ENCODE peak calls at places on chromosomes 4 and X, in six cellular contexts. Z is H7, S is BE2C, D is SHP77, K is HTR-8/SVneo, J is glutamatergic neuron. R is an unnamed sample.

GRCh38 chr4:177671387-177671786 is 229.2 kb upstream of the AGA start:
- DNase-seq in Z (no peak), S (no peak), J (no peak), D (no peak), K (no peak), R (no peak)

GRCh38 chrX:113287761-113288160 is 447.1 kb upstream of the AMOT start:
- DNase-seq in Z (no peak), D (no peak), K (no peak), J (no peak), S (no peak), R (no peak)

GRCh38 chr4:148643851-148644250 is 201.6 kb upstream of the NR3C2 start:
- DNase-seq in Z (no peak), S (no peak), J (no peak), D (no peak), K (no peak), R (no peak)

GRCh38 chr4:107854326-107855030 is 29.7 kb downstream of the SGMS2 start:
- DNase-seq in J (no peak), D (no peak), S (no peak), K (no peak), Z (no peak), R (no peak)

GRCh38 chr4:148503681-148504080 is 61.5 kb upstream of the NR3C2 start:
- DNase-seq in Z (no peak), D (no peak), S (no peak), K (no peak), J (no peak), R (no peak)

GRCh38 chr4:122710434-122711308 is 21.8 kb upstream of the BBS12 start:
- DNase-seq in S (no peak), Z (no peak), K (peak), J (no peak), D (no peak), R (no peak)

GRCh38 chr4:138911903-138912713 is 103.5 kb upstream of the NOCT start:
- DNase-seq in Z (no peak), S (peak), J (no peak), D (peak), K (no peak), R (no peak)

GRCh38 chrX:40570346-40571093 is 10.2 kb upstream of the ATP6AP2 start:
- DNase-seq in D (no peak), K (no peak), S (no peak), Z (peak), J (no peak), R (no peak)

GRCh38 chr4:132564920-132565319 is 584.2 kb upstream of the PCDH10 start:
- DNase-seq in K (no peak), Z (no peak), S (no peak), J (no peak), D (no peak), R (no peak)

GRCh38 chr4:73576366-73576765 is 43.9 kb downstream of the RASSF6 start:
- DNase-seq in J (no peak), Z (no peak), K (no peak), S (no peak), D (no peak), R (no peak)

GRCh38 chr4:76747613-76748012 is 150.3 kb downstream of the SOWAHB start:
- DNase-seq in K (no peak), Z (no peak), S (no peak), J (no peak), D (no peak), R (no peak)

GRCh38 chrX:30488092-30488491 is 89.5 kb downstream of the TASL start:
- DNase-seq in J (no peak), Z (peak), D (peak), S (no peak), K (peak), R (no peak)

GRCh38 chr4:90537491-90537890 is 410.3 kb downstream of the CCSER1 start:
- DNase-seq in J (no peak), D (no peak), K (no peak), Z (no peak), S (no peak), R (no peak)

GRCh38 chrX:98459669-98460068 is 1576.0 kb downstream of the RPA4 start:
- DNase-seq in J (no peak), K (no peak), Z (no peak), D (no peak), S (no peak), R (no peak)

GRCh38 chrX:67636532-67636931 is 92.7 kb downstream of the AR start:
- DNase-seq in D (no peak), Z (peak), K (no peak), J (no peak), S (no peak), R (no peak)

GRCh38 chrX:22118161-22118830 is 86.2 kb downstream of the PHEX start:
- DNase-seq in S (no peak), J (no peak), K (no peak), D (no peak), Z (peak), R (no peak)

GRCh38 chr4:25234390-25235367 is 846 bp downstream of the PI4K2B start:
- DNase-seq in K (peak), D (peak), J (peak), S (peak), Z (peak), R (peak)

GRCh38 chr4:134935320-134935719 is 733.7 kb upstream of the PABPC4L start:
- DNase-seq in Z (peak), K (no peak), J (peak), D (no peak), S (peak), R (no peak)

GRCh38 chr4:81116571-81116970 is 86.1 kb downstream of the BMP3 start:
- DNase-seq in S (no peak), D (no peak), Z (no peak), J (no peak), K (no peak), R (no peak)

GRCh38 chr4:42048394-42048793 is 58.1 kb downstream of the SLC30A9 start:
- DNase-seq in K (peak), J (no peak), Z (no peak), D (no peak), S (no peak), R (no peak)

GRCh38 chrX:109928596-109929335 is 74.1 kb upstream of the TMEM164 start:
- DNase-seq in D (no peak), S (no peak), K (no peak), Z (no peak), J (no peak), R (no peak)

GRCh38 chr4:108370291-108370690 is 201.6 kb upstream of the LEF1 start:
- DNase-seq in K (no peak), Z (no peak), J (no peak), D (no peak), S (no peak), R (no peak)

GRCh38 chrX:56786889-56787733 is 58.1 kb downstream of the NBDY start:
- DNase-seq in D (no peak), K (no peak), S (no peak), Z (no peak), J (no peak), R (no peak)

GRCh38 chr4:114563536-114564315 is 34.9 kb upstream of the UGT8 start:
- DNase-seq in S (no peak), Z (peak), D (no peak), J (no peak), K (no peak), R (no peak)

GRCh38 chrX:48520976-48521352 is 644 bp upstream of the EBP start:
- DNase-seq in S (no peak), Z (peak), J (no peak), K (no peak), D (peak), R (no peak)

GRCh38 chr4:79331126-79331876 is 5.4 kb upstream of the NAA11 start:
- DNase-seq in J (no peak), S (peak), K (no peak), Z (no peak), D (no peak), R (no peak)

GRCh38 chr4:106019771-106020170 is 124.5 kb downstream of the NPNT start:
- DNase-seq in J (no peak), D (no peak), K (no peak), Z (no peak), S (no peak), R (no peak)

GRCh38 chr4:142846105-142846728 is at the start of gene INPP4B:
- DNase-seq in S (peak), Z (peak), K (peak), D (no peak), J (peak), R (no peak)

GRCh38 chrX:72351606-72352338 is 46.1 kb upstream of the CITED1 start:
- DNase-seq in J (no peak), S (no peak), Z (no peak), K (no peak), D (no peak), R (no peak)

GRCh38 chr4:84573738-84574720 is 8.9 kb upstream of the CDS1 start:
- DNase-seq in K (no peak), D (no peak), Z (no peak), S (no peak), J (no peak), R (no peak)

GRCh38 chrX:17022205-17022604 is 75.7 kb downstream of the REPS2 start:
- DNase-seq in J (no peak), K (no peak), Z (no peak), D (no peak), S (no peak), R (no peak)

GRCh38 chrX:70433848-70434351 is 10.7 kb upstream of the DLG3 start:
- DNase-seq in J (peak), S (peak), K (peak), D (peak), Z (peak), R (peak)

GRCh38 chr4:147581601-147582350 is 35.4 kb upstream of the TMEM184C start:
- DNase-seq in J (no peak), Z (no peak), S (no peak), K (no peak), D (no peak), R (no peak)

GRCh38 chr4:34250562-34250961 is 1993.8 kb downstream of the ARAP2 start:
- DNase-seq in S (no peak), D (no peak), K (no peak), J (no peak), Z (no peak), R (no peak)

GRCh38 chr4:158776106-158776505 is 7.3 kb downstream of the FNIP2 start:
- DNase-seq in S (no peak), D (no peak), Z (no peak), J (no peak), K (no peak), R (no peak)

GRCh38 chrX:69015156-69015555 is 150.1 kb downstream of the PJA1 start:
- DNase-seq in K (no peak), S (no peak), D (no peak), J (no peak), Z (peak), R (no peak)

GRCh38 chr4:79609853-79610252 is 201.8 kb upstream of the GK2 start:
- DNase-seq in J (no peak), K (no peak), S (no peak), D (no peak), Z (no peak), R (no peak)